ENCODE peak calls at places on chromosomes 11 and 22, in six cellular contexts. A is AG04449, T is pancreas, S is colonic mucosa, L is endodermal cell, E is endothelial cell. Y is an unnamed sample.

GRCh38 chr11:36463781-36464180 is 46.3 kb downstream of the TRAF6 start:
- DNase-seq in A (no peak), T (no peak), S (no peak), L (peak; percentile 37), E (no peak), Y (no peak)

GRCh38 chr11:27296406-27296994 is 66.5 kb downstream of the CCDC34 start:
- DNase-seq in A (no peak), T (no peak), S (no peak), L (no peak), E (no peak), Y (no peak)

GRCh38 chr11:18912883-18913282 is 26.3 kb downstream of the MRGPRX1 start:
- DNase-seq in A (no peak), T (no peak), S (no peak), L (peak; percentile 66), E (no peak), Y (no peak)

GRCh38 chr11:61585115-61585514 is 4.2 kb upstream of the SYT7 start:
- DNase-seq in A (no peak), T (no peak), S (no peak), L (no peak), E (no peak), Y (no peak)

GRCh38 chr11:60777106-60777505 is 8.0 kb upstream of the MS4A10 start:
- DNase-seq in A (no peak), T (no peak), S (no peak), L (no peak), E (no peak), Y (no peak)

GRCh38 chr11:94537051-94537600 is 6.6 kb upstream of the FUT4 start:
- DNase-seq in A (peak; percentile 70), T (no peak), S (peak; percentile 47), L (no peak), E (no peak), Y (no peak)

GRCh38 chr11:47234669-47235075 is 13.9 kb downstream of the ACP2 start:
- DNase-seq in A (no peak), T (peak; percentile 89), S (no peak), L (no peak), E (no peak), Y (no peak)

GRCh38 chr11:22456993-22457748 is 119.0 kb downstream of the SLC17A6 start:
- DNase-seq in A (no peak), T (peak; percentile 11), S (no peak), L (no peak), E (no peak), Y (no peak)

GRCh38 chr11:11028017-11028692 is 170.3 kb upstream of the ZBED5 start:
- DNase-seq in A (no peak), T (peak; percentile 68), S (peak; percentile 80), L (peak; percentile 95), E (peak; percentile 84), Y (peak; percentile 55)

GRCh38 chr11:74434528-74434927 is 32.8 kb downstream of the KCNE3 start:
- DNase-seq in A (no peak), T (no peak), S (no peak), L (no peak), E (no peak), Y (no peak)

GRCh38 chr22:31947296-31947695 is 3.0 kb downstream of the YWHAH start:
- DNase-seq in A (no peak), T (no peak), S (peak; percentile 53), L (no peak), E (no peak), Y (no peak)

GRCh38 chr11:130583866-130584265 is 135.4 kb downstream of the ADAMTS15 start:
- DNase-seq in A (no peak), T (no peak), S (no peak), L (no peak), E (no peak), Y (no peak)

GRCh38 chr11:65569973-65570918 is at the start of gene ZNRD2:
- DNase-seq in A (peak; percentile 88), T (peak; percentile 97), S (peak; percentile 97), L (peak; percentile 99), E (peak; percentile 96), Y (peak; percentile 93)

GRCh38 chr11:64855596-64856304 is 11.3 kb upstream of the CDC42BPG start:
- DNase-seq in A (no peak), T (no peak), S (no peak), L (no peak), E (no peak), Y (no peak)

GRCh38 chr11:108733479-108734116 is 68.7 kb downstream of the DDX10 start:
- DNase-seq in A (no peak), T (no peak), S (no peak), L (no peak), E (no peak), Y (no peak)

GRCh38 chr11:117833401-117833891 is 8.9 kb upstream of the FXYD2 start:
- DNase-seq in A (no peak), T (peak; percentile 95), S (peak; percentile 87), L (peak; percentile 46), E (no peak), Y (no peak)

GRCh38 chr11:118602331-118602730 is 5.1 kb upstream of the PHLDB1 start:
- DNase-seq in A (no peak), T (no peak), S (no peak), L (no peak), E (no peak), Y (no peak)

GRCh38 chr22:20449819-20450550 is 12.4 kb upstream of the SCARF2 start:
- DNase-seq in A (no peak), T (no peak), S (no peak), L (peak; percentile 32), E (no peak), Y (no peak)

GRCh38 chr11:120551191-120551590 is 39.6 kb downstream of the GRIK4 start:
- DNase-seq in A (no peak), T (no peak), S (no peak), L (no peak), E (no peak), Y (no peak)

GRCh38 chr11:120259988-120260565 is 20.1 kb downstream of the POU2F3 start:
- DNase-seq in A (no peak), T (no peak), S (no peak), L (no peak), E (no peak), Y (no peak)

GRCh38 chr11:88293931-88294330 is 43.6 kb downstream of the CTSC start:
- DNase-seq in A (no peak), T (no peak), S (no peak), L (peak; percentile 70), E (no peak), Y (no peak)

GRCh38 chr11:11432621-11433319 is 79.7 kb upstream of the CSNK2A3 start:
- DNase-seq in A (no peak), T (no peak), S (no peak), L (no peak), E (no peak), Y (no peak)

GRCh38 chr11:6812391-6813005 is 13.0 kb upstream of the OR6A2 start:
- DNase-seq in A (no peak), T (peak; percentile 20), S (peak; percentile 29), L (peak; percentile 74), E (peak; percentile 41), Y (no peak)

GRCh38 chr11:60344146-60344545 is 17.1 kb downstream of the MS4A6E start:
- DNase-seq in A (no peak), T (no peak), S (no peak), L (no peak), E (no peak), Y (no peak)

GRCh38 chr22:35634981-35635540 is 13.2 kb upstream of the APOL6 start:
- DNase-seq in A (no peak), T (no peak), S (no peak), L (no peak), E (no peak), Y (no peak)

GRCh38 chr11:2885017-2885675 is 429 bp downstream of the CDKN1C start:
- DNase-seq in A (no peak), T (peak; percentile 57), S (peak; percentile 65), L (peak; percentile 82), E (peak; percentile 69), Y (peak; percentile 50)
- TF ChIP-seq CTCF in A (peak; percentile 48), T (no peak), S (no peak), L (peak; percentile 56), E (no peak), Y (no peak)

DNA sequence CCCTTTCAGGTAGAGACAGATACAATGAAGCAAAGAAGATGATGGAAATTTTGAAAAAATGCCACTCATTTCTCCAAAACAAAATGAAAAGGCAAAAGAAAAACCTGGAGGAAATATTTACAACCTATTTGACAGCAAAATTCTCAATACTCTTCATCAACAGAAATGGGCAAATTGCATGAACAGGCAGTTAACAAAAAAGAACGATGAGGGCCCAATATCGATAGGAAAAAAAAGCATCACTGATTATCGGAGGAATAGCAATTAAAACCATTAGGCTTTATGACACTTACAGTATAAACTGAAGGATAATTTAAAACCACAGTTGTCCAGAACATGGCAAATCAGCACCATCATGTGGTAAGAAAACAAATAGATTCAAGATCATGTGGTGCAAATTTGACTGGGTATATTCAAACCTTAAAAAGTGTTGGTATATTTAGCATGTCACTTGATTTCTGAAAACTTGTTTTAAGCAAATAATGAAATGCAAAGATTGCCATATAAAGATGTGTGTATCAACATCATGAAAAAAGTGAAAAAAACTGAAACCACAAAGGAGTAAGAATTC is 222.9 kb downstream of the BRD1 start:
- DNase-seq in A (no peak), T (no peak), S (no peak), L (no peak), E (no peak), Y (no peak)
- TF ChIP-seq CTCF in A (no peak), T (no peak), S (no peak), L (no peak), E (no peak), Y (no peak)

GRCh38 chr11:70313945-70314344 is 43.5 kb downstream of the PPFIA1 start:
- DNase-seq in A (no peak), T (no peak), S (no peak), L (no peak), E (no peak), Y (no peak)

GRCh38 chr11:70314730-70315129 is 44.2 kb downstream of the PPFIA1 start:
- DNase-seq in A (no peak), T (no peak), S (no peak), L (no peak), E (no peak), Y (peak; percentile 18)

GRCh38 chr11:70312401-70313357 is 42.2 kb downstream of the PPFIA1 start:
- DNase-seq in A (no peak), T (no peak), S (no peak), L (peak; percentile 72), E (no peak), Y (no peak)

GRCh38 chr11:70315726-70316125 is 45.2 kb downstream of the PPFIA1 start:
- DNase-seq in A (no peak), T (no peak), S (no peak), L (no peak), E (no peak), Y (no peak)

GRCh38 chr11:70311616-70312015 is 41.1 kb downstream of the PPFIA1 start:
- DNase-seq in A (no peak), T (no peak), S (no peak), L (no peak), E (no peak), Y (no peak)
- TF ChIP-seq CTCF in A (no peak), T (no peak), S (no peak), L (no peak), E (no peak), Y (no peak)

DNA sequence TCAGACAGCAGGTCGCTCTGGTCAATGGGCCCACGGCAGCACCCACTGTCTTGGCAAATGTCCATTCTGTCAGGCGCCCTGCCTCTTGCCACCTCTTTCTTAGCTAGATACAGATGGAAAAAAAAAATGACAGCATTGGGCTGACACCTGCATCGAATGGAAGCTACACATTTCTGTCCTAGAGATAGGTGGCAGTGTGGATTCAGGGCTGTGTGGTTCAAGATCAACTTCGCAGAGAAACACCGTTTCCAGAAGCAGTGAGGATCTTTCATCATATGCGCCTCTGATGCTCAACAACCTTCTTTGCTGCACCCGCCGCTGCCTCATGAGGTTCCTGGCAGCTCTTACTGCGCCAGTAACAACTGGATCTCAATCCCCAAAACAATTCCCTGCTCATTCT is 236.3 kb downstream of the KIRREL3 start:
- DNase-seq in A (no peak), T (no peak), S (no peak), L (no peak), E (no peak), Y (no peak)
- TF ChIP-seq CTCF in A (no peak), T (no peak), S (no peak), L (peak; percentile 62), E (no peak), Y (no peak)